ENCODE peak calls at places on chromosome 3, in eight cellular contexts. One of them, this sample, is unnamed.

GRCh38 chr3:39644176-39644575 is 165.2 kb upstream of the MYRIP start:
- DNase-seq in right lobe of liver: no peak
- DNase-seq in H1: no peak
- DNase-seq in stomach: no peak
- DNase-seq in adrenal gland: no peak
- DNase-seq in IMR-90: peak; percentile 81
- DNase-seq in tibial nerve: no peak
- DNase-seq in K562: no peak
- DNase-seq in this sample: no peak

GRCh38 chr3:8239718-8240698 is 261.6 kb upstream of the LMCD1 start:
- DNase-seq in right lobe of liver: no peak
- DNase-seq in H1: no peak
- DNase-seq in stomach: no peak
- DNase-seq in adrenal gland: peak; percentile 29
- DNase-seq in IMR-90: peak; percentile 59
- DNase-seq in tibial nerve: no peak
- DNase-seq in K562: peak; percentile 52
- DNase-seq in this sample: no peak

GRCh38 chr3:23992051-23992628 is 47.1 kb downstream of the NR1D2 start:
- DNase-seq in right lobe of liver: no peak
- DNase-seq in H1: no peak
- DNase-seq in stomach: no peak
- DNase-seq in adrenal gland: no peak
- DNase-seq in IMR-90: peak; percentile 55
- DNase-seq in tibial nerve: no peak
- DNase-seq in K562: no peak
- DNase-seq in this sample: no peak

GRCh38 chr3:177752841-177753240 is 555.6 kb upstream of the TBL1XR1 start:
- DNase-seq in right lobe of liver: no peak
- DNase-seq in H1: no peak
- DNase-seq in stomach: no peak
- DNase-seq in adrenal gland: no peak
- DNase-seq in IMR-90: no peak
- DNase-seq in tibial nerve: no peak
- DNase-seq in K562: no peak
- DNase-seq in this sample: no peak

GRCh38 chr3:71055602-71056001 is 527.9 kb downstream of the FOXP1 start:
- DNase-seq in right lobe of liver: no peak
- DNase-seq in H1: no peak
- DNase-seq in stomach: no peak
- DNase-seq in adrenal gland: no peak
- DNase-seq in IMR-90: peak; percentile 85
- DNase-seq in tibial nerve: no peak
- DNase-seq in K562: no peak
- DNase-seq in this sample: no peak

GRCh38 chr3:108485146-108485545 is 25.2 kb downstream of the MYH15 start:
- DNase-seq in right lobe of liver: no peak
- DNase-seq in H1: peak; percentile 60
- DNase-seq in stomach: no peak
- DNase-seq in adrenal gland: no peak
- DNase-seq in IMR-90: no peak
- DNase-seq in tibial nerve: no peak
- DNase-seq in K562: no peak
- DNase-seq in this sample: no peak

GRCh38 chr3:16548721-16549120 is 35.2 kb upstream of the RFTN1 start:
- DNase-seq in right lobe of liver: no peak
- DNase-seq in H1: no peak
- DNase-seq in stomach: no peak
- DNase-seq in adrenal gland: no peak
- DNase-seq in IMR-90: peak; percentile 85
- DNase-seq in tibial nerve: no peak
- DNase-seq in K562: no peak
- DNase-seq in this sample: no peak

GRCh38 chr3:40096561-40097506 is 212.7 kb upstream of the EIF1B start:
- DNase-seq in right lobe of liver: peak; percentile 62
- DNase-seq in H1: no peak
- DNase-seq in stomach: peak; percentile 84
- DNase-seq in adrenal gland: no peak
- DNase-seq in IMR-90: no peak
- DNase-seq in tibial nerve: no peak
- DNase-seq in K562: no peak
- DNase-seq in this sample: no peak

GRCh38 chr3:187013080-187013838 is 82.9 kb downstream of the ST6GAL1 start:
- DNase-seq in right lobe of liver: no peak
- DNase-seq in H1: no peak
- DNase-seq in stomach: no peak
- DNase-seq in adrenal gland: peak; percentile 14
- DNase-seq in IMR-90: peak; percentile 74
- DNase-seq in tibial nerve: no peak
- DNase-seq in K562: no peak
- DNase-seq in this sample: no peak

GRCh38 chr3:187015903-187016638 is 85.7 kb downstream of the ST6GAL1 start:
- DNase-seq in right lobe of liver: no peak
- DNase-seq in H1: no peak
- DNase-seq in stomach: no peak
- DNase-seq in adrenal gland: peak; percentile 20
- DNase-seq in IMR-90: no peak
- DNase-seq in tibial nerve: no peak
- DNase-seq in K562: no peak
- DNase-seq in this sample: no peak

GRCh38 chr3:187011915-187012314 is 81.6 kb downstream of the ST6GAL1 start:
- DNase-seq in right lobe of liver: peak; percentile 70
- DNase-seq in H1: no peak
- DNase-seq in stomach: no peak
- DNase-seq in adrenal gland: no peak
- DNase-seq in IMR-90: no peak
- DNase-seq in tibial nerve: no peak
- DNase-seq in K562: no peak
- DNase-seq in this sample: no peak

GRCh38 chr3:187014417-187014864 is 84.1 kb downstream of the ST6GAL1 start:
- DNase-seq in right lobe of liver: no peak
- DNase-seq in H1: no peak
- DNase-seq in stomach: no peak
- DNase-seq in adrenal gland: peak; percentile 18
- DNase-seq in IMR-90: peak; percentile 28
- DNase-seq in tibial nerve: no peak
- DNase-seq in K562: no peak
- DNase-seq in this sample: no peak

DNA sequence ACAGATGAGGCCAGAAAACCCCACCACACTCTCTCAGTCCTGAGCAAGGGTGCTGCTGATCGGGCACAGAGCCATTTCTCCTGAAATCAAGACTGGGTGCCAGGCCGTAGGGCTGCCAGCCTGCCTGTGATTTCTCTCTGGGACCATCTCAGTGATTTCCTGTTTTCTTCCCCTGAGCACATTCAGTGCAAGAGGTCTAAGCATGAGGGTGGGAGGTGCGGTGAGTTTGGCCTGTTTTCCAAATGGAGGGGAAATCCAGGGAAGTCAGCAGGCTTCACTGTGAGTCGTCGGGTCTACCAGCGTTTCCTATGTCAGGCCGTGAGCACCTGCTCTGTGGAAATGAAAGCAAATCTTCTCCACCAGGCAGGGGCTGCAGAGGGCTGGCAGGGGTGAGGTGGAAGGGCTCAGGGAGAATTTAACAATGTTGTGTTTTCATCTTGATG is 82.3 kb downstream of the ST6GAL1 start:
- DNase-seq in right lobe of liver: peak; percentile 60
- DNase-seq in H1: no peak
- DNase-seq in stomach: no peak
- DNase-seq in adrenal gland: peak; percentile 23
- DNase-seq in IMR-90: peak; percentile 64
- DNase-seq in tibial nerve: no peak
- DNase-seq in K562: no peak
- DNase-seq in this sample: no peak
- TF ChIP-seq POLR2A in right lobe of liver: no peak
- TF ChIP-seq POLR2A in H1: no peak
- TF ChIP-seq POLR2A in stomach: no peak
- TF ChIP-seq POLR2A in adrenal gland: no peak
- TF ChIP-seq POLR2A in IMR-90: no peak
- TF ChIP-seq POLR2A in tibial nerve: no peak
- TF ChIP-seq POLR2A in K562: no peak
- TF ChIP-seq POLR2A in this sample: no peak

GRCh38 chr3:119664370-119664769 is 4.0 kb upstream of the POPDC2 start:
- DNase-seq in right lobe of liver: no peak
- DNase-seq in H1: no peak
- DNase-seq in stomach: no peak
- DNase-seq in adrenal gland: no peak
- DNase-seq in IMR-90: no peak
- DNase-seq in tibial nerve: no peak
- DNase-seq in K562: no peak
- DNase-seq in this sample: no peak

GRCh38 chr3:119660474-119661150 is at the start of gene POPDC2:
- DNase-seq in right lobe of liver: no peak
- DNase-seq in H1: no peak
- DNase-seq in stomach: no peak
- DNase-seq in adrenal gland: no peak
- DNase-seq in IMR-90: no peak
- DNase-seq in tibial nerve: no peak
- DNase-seq in K562: no peak
- DNase-seq in this sample: no peak

GRCh38 chr3:119664850-119665379 is 4.5 kb upstream of the POPDC2 start:
- DNase-seq in right lobe of liver: no peak
- DNase-seq in H1: no peak
- DNase-seq in stomach: no peak
- DNase-seq in adrenal gland: no peak
- DNase-seq in IMR-90: peak; percentile 43
- DNase-seq in tibial nerve: no peak
- DNase-seq in K562: peak; percentile 42
- DNase-seq in this sample: no peak

GRCh38 chr3:119663885-119664284 is 3.5 kb upstream of the POPDC2 start:
- DNase-seq in right lobe of liver: no peak
- DNase-seq in H1: no peak
- DNase-seq in stomach: no peak
- DNase-seq in adrenal gland: no peak
- DNase-seq in IMR-90: no peak
- DNase-seq in tibial nerve: no peak
- DNase-seq in K562: no peak
- DNase-seq in this sample: no peak

DNA sequence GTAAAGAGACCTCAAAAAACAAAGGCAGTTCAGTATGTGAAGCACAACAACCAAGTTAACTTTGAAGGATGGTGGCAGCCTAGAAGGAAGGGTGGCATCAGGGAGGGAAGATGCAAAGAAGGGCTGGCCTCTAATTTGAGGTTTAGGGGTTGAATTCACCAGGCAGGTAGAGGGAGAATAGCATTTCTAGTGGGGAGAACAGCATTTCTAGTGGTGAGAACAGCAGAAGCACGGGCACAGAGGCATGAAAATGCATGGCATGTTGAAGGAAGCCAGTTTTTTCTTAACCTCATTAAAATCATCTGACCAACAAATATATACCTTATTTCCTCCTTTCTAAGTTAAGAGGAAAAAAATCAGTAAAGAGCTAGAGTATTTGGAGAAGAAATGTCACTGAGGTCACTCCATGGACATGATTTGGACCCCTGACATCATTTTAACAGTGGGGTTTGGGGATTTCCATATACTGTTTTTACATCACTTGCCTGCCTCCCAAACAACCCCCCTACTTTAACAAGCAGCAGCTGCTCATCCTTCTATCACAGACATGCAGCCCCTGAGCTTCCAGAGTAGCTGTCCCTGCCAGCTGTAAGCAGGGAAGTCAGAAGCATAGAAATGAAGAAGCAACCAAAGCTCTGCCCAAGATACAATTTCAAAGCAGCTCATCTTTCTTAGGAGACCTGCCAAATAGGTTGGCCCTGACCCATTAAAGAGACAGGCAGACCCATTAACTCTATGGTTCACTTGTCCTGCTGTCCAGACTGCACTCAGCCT is 2.4 kb upstream of the POPDC2 start:
- DNase-seq in right lobe of liver: no peak
- DNase-seq in H1: no peak
- DNase-seq in stomach: no peak
- DNase-seq in adrenal gland: peak; percentile 47
- DNase-seq in IMR-90: peak; percentile 49
- DNase-seq in tibial nerve: no peak
- DNase-seq in K562: no peak
- DNase-seq in this sample: no peak
- TF ChIP-seq POLR2A in right lobe of liver: no peak
- TF ChIP-seq POLR2A in H1: no peak
- TF ChIP-seq POLR2A in stomach: no peak
- TF ChIP-seq POLR2A in adrenal gland: no peak
- TF ChIP-seq POLR2A in IMR-90: no peak
- TF ChIP-seq POLR2A in tibial nerve: no peak
- TF ChIP-seq POLR2A in K562: no peak
- TF ChIP-seq POLR2A in this sample: no peak

DNA sequence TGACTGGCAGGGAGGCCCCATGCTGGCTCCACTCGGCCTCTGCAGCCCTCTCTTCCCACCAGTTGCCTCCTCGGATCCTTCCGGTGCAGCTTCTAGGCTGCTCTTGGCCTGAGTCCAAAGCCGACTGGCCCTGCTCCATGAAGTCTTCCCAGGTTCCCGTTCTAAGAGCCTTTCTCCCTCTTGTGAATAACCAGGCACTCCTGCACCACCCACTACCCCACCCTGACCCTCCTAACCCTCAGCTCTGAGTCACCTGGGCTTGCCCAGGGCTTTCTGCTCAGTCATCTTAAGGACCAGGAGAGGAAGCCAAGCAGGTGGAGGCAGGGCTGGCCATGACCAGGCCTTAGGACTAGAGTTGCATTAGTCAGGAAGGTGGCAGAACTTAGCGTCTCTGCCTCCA is 28.1 kb upstream of the CNBP start:
- DNase-seq in right lobe of liver: peak; percentile 83
- DNase-seq in H1: no peak
- DNase-seq in stomach: peak; percentile 86
- DNase-seq in adrenal gland: peak; percentile 89
- DNase-seq in IMR-90: peak; percentile 79
- DNase-seq in tibial nerve: no peak
- DNase-seq in K562: peak; percentile 73
- DNase-seq in this sample: no peak
- TF ChIP-seq POLR2A in right lobe of liver: no peak
- TF ChIP-seq POLR2A in H1: no peak
- TF ChIP-seq POLR2A in stomach: no peak
- TF ChIP-seq POLR2A in adrenal gland: no peak
- TF ChIP-seq POLR2A in IMR-90: no peak
- TF ChIP-seq POLR2A in tibial nerve: no peak
- TF ChIP-seq POLR2A in K562: no peak
- TF ChIP-seq POLR2A in this sample: no peak

DNA sequence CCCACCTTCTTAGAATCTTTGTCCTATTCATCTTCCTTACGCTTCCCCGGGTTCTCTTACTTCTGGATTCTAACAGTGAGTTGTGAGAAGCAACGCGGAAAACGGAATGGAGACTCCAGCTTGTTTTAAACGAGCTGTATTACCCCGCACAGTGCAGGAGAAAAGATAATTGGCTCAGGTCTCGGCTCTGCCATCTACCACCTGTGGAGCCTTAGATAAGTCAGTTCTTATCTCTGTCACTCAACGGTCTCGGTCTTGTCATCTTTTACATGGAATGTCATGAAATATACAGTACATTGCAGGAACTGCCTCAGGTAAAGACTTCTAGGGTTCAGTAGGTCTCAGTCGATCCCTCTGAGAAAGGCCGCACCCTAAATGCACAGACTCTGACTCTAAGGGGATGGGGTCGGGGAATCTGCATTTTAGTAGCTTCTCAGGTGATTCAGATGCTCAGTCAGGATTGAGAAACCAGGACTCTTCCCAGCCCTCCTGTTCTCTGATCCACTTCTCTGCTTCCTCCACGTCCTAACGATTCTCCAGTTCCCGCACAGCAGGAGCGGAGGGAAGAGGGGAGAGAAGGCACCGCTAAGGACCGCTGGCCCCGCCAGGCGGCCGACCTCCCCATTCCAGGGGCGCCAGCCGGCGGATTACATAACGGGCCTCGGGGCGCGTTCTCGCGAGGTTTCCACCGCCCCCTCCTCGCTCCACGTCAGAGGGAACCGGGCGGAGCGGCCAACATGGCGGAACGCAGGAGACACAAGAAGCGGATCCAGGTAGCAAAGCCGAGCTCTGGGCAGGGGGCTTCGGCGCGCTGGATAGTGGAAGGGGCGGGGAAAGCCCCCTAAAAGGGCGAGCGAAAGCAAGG is at the start of gene SEC62:
- DNase-seq in right lobe of liver: peak; percentile 95
- DNase-seq in H1: peak; percentile 85
- DNase-seq in stomach: peak; percentile 96
- DNase-seq in adrenal gland: peak; percentile 95
- DNase-seq in IMR-90: peak; percentile 88
- DNase-seq in tibial nerve: peak; percentile 90
- DNase-seq in K562: peak; percentile 96
- DNase-seq in this sample: peak; percentile 61
- TF ChIP-seq POLR2A in right lobe of liver: peak; percentile 82
- TF ChIP-seq POLR2A in H1: peak; percentile 95
- TF ChIP-seq POLR2A in stomach: peak; percentile 29
- TF ChIP-seq POLR2A in adrenal gland: peak; percentile 76
- TF ChIP-seq POLR2A in IMR-90: peak; percentile 88
- TF ChIP-seq POLR2A in tibial nerve: peak; percentile 88
- TF ChIP-seq POLR2A in K562: peak; percentile 89
- TF ChIP-seq POLR2A in this sample: peak; percentile 93

This sample was measured in GM12892.